ENCODE peak calls at places on chromosomes 13 and 19, in five cellular contexts. B is IMR-90, Q is neuronal stem cell, E is mesenchymal stem cell, P is mesendoderm. X is an unnamed sample.

GRCh38 chr13:26048745-26049144 is 3.1 kb downstream of the SHISA2 start:
- DNase-seq in E (no peak), Q (no peak), P (no peak), B (no peak), X (no peak)

GRCh38 chr19:52638601-52639000 is 446 bp upstream of the ZNF83 start:
- DNase-seq in P (peak; percentile 63), E (no peak), B (peak; percentile 69), Q (no peak), X (peak; percentile 77)

GRCh38 chr13:41428155-41428554 is 29.2 kb upstream of the RGCC start:
- DNase-seq in B (no peak), P (peak; percentile 27), Q (peak; percentile 6), E (no peak), X (no peak)

GRCh38 chr19:17972230-17972629 is 5.3 kb downstream of the KCNN1 start:
- DNase-seq in B (no peak), P (no peak), Q (no peak), E (no peak), X (no peak)

GRCh38 chr13:73981595-73981994 is 152.6 kb downstream of the KLF12 start:
- DNase-seq in Q (no peak), P (peak; percentile 7), B (peak; percentile 51), E (peak; percentile 12), X (no peak)

GRCh38 chr13:41456768-41457588 is at the start of gene RGCC:
- DNase-seq in B (peak; percentile 49), Q (peak; percentile 56), E (peak; percentile 70), P (peak; percentile 72), X (peak; percentile 81)

GRCh38 chr19:48637948-48638830 is 1.0 kb upstream of the DBP start:
- DNase-seq in E (peak; percentile 97), P (peak; percentile 96), Q (peak; percentile 90), B (peak; percentile 96), X (peak; percentile 64)

GRCh38 chr13:42328672-42329071 is 56.7 kb downstream of the AKAP11 start:
- DNase-seq in B (no peak), P (no peak), E (peak; percentile 12), Q (no peak), X (no peak)

GRCh38 chr19:13830761-13831481 is 35.7 kb downstream of the ZSWIM4 start:
- DNase-seq in P (no peak), Q (no peak), E (peak; percentile 89), B (no peak), X (peak; percentile 78)

GRCh38 chr13:43087960-43088580 is 64.7 kb downstream of the DNAJC15 start:
- DNase-seq in Q (no peak), B (peak; percentile 36), P (no peak), E (peak; percentile 53), X (no peak)

GRCh38 chr19:5403968-5404640 is 51.1 kb upstream of the ZNRF4 start:
- DNase-seq in P (peak; percentile 95), B (peak; percentile 81), Q (peak; percentile 95), E (peak; percentile 83), X (peak; percentile 98)

GRCh38 chr19:2735374-2735773 is 4.4 kb downstream of the SLC39A3 start:
- DNase-seq in P (no peak), E (no peak), B (no peak), Q (no peak), X (no peak)

GRCh38 chr19:52086481-52086880 is 9.1 kb downstream of the ZNF841 start:
- DNase-seq in P (no peak), Q (no peak), E (no peak), B (peak; percentile 30), X (no peak)

GRCh38 chr13:72384879-72385278 is 342.6 kb downstream of the MZT1 start:
- DNase-seq in Q (no peak), B (peak; percentile 1), E (peak; percentile 40), P (peak; percentile 5), X (peak; percentile 29)

GRCh38 chr19:38721496-38721895 is 22.8 kb downstream of the CAPN12 start:
- DNase-seq in P (no peak), B (no peak), E (no peak), Q (no peak), X (no peak)

GRCh38 chr19:31330237-31330636 is 19.0 kb downstream of the TSHZ3 start:
- DNase-seq in Q (no peak), E (no peak), B (no peak), P (no peak), X (no peak)

GRCh38 chr19:38004505-38005223 is 97.7 kb downstream of the SIPA1L3 start:
- DNase-seq in Q (peak; percentile 86), P (peak; percentile 98), B (peak; percentile 98), E (peak; percentile 97), X (peak; percentile 71)

GRCh38 chr13:110382229-110382628 is 75.1 kb downstream of the COL4A2 start:
- DNase-seq in Q (no peak), B (peak; percentile 92), E (peak; percentile 89), P (no peak), X (peak; percentile 55)

GRCh38 chr19:2359992-2360875 is at the start of gene TMPRSS9:
- DNase-seq in P (no peak), Q (no peak), B (no peak), E (no peak), X (no peak)

GRCh38 chr13:44147222-44147621 is 226.4 kb upstream of the SERP2 start:
- DNase-seq in B (no peak), Q (no peak), E (no peak), P (no peak), X (no peak)

GRCh38 chr19:30431591-30431990 is 59.4 kb downstream of the ZNF536 start:
- DNase-seq in B (no peak), P (no peak), Q (no peak), E (no peak), X (no peak)

GRCh38 chr19:19062454-19063182 is 1.2 kb upstream of the SLC25A42 start:
- DNase-seq in E (peak; percentile 40), Q (no peak), P (peak; percentile 62), B (peak; percentile 63), X (peak; percentile 26)

GRCh38 chr19:40610396-40611064 is 9.4 kb downstream of the LTBP4 start:
- DNase-seq in Q (no peak), B (no peak), E (no peak), P (no peak), X (no peak)

GRCh38 chr19:743168-743687 is 7.7 kb upstream of the MISP start:
- DNase-seq in Q (no peak), B (no peak), P (peak; percentile 30), E (no peak), X (peak; percentile 76)

GRCh38 chr13:34254366-34254765 is 436.4 kb downstream of the RFC3 start:
- DNase-seq in Q (no peak), P (no peak), E (no peak), B (no peak), X (no peak)

GRCh38 chr19:1591421-1592022 is 1.1 kb downstream of the MBD3 start:
- DNase-seq in Q (no peak), P (peak; percentile 39), B (no peak), E (peak; percentile 32), X (no peak)

GRCh38 chr19:45161715-45162463 is 1.1 kb upstream of the NKPD1 start:
- DNase-seq in E (peak; percentile 55), B (peak; percentile 28), P (peak; percentile 63), Q (no peak), X (no peak)

GRCh38 chr13:78137404-78138142 is 218.9 kb upstream of the EDNRB start:
- DNase-seq in P (peak; percentile 92), B (peak; percentile 72), E (peak; percentile 80), Q (peak; percentile 65), X (peak; percentile 31)

GRCh38 chr19:14616310-14616870 is 33.5 kb downstream of the CLEC17A start:
- DNase-seq in B (no peak), E (no peak), Q (no peak), P (no peak), X (no peak)

GRCh38 chr13:73962284-73962683 is 171.9 kb downstream of the KLF12 start:
- DNase-seq in B (no peak), E (no peak), Q (no peak), P (no peak), X (no peak)

GRCh38 chr13:102799544-102800144 is 725 bp downstream of the BIVM start:
- DNase-seq in P (peak; percentile 25), E (peak; percentile 40), B (peak; percentile 5), Q (peak; percentile 20), X (no peak)

GRCh38 chr19:49119411-49120324 is at the start of gene PPFIA3:
- DNase-seq in Q (peak; percentile 68), E (peak; percentile 80), P (peak; percentile 57), B (peak; percentile 54), X (peak; percentile 61)

GRCh38 chr13:94233401-94233800 is 246.1 kb downstream of the DCT start:
- DNase-seq in Q (no peak), E (peak; percentile 89), P (no peak), B (peak; percentile 96), X (no peak)

GRCh38 chr13:79486433-79487188 is 5.7 kb downstream of the NDFIP2 start:
- DNase-seq in B (no peak), P (no peak), Q (no peak), E (no peak), X (no peak)

GRCh38 chr19:16620584-16620983 is 7.4 kb downstream of the MED26 start:
- DNase-seq in P (no peak), Q (no peak), B (no peak), E (no peak), X (peak; percentile 74)
- H3K79me1 ChIP-seq in P (peaks cover 72% of the 10 kb centered on the region), Q (peaks cover 24% of the 10 kb centered on the region), B (peaks cover 98% of the 10 kb centered on the region), E (peaks cover 3% of the 10 kb centered on the region), X (no peaks in the 10 kb centered on the region)

DNA sequence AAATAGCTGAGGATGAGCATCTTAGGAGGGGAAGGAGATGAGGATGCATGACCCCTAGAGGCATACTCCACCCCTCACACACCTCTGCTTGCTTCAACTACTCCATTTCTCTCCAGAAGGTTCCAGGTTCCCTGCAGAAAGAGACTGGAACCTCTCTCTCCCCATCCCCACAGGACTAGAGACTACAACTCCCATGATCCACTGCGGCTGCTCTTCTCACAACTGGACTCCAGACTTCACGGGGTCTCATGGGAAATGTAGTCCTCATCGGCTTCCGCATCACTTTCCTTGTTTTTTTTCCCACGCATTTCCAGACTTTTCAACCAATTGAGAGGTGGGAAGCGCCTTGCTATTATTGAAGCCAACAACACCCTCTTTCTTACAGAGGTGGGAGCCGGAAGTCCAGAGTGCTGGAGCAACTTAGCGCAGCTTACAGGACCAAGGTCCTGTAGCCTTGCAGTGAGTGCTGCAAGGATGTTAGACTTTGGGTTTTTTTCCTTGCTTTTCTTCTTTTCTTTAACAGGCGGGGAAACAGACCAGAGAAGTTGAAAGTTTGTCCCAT is 13.9 kb upstream of the CACNG6 start:
- DNase-seq in B (peak; percentile 78), E (peak; percentile 88), Q (peak; percentile 92), P (peak; percentile 97), X (peak; percentile 85)
- H3K4me3 ChIP-seq in B (peak overlapping the region; percentile 55), E (peak overlapping the region; percentile 68), Q (no peak overlapping the region), P (peak overlapping the region; percentile 1), X (no peak overlapping the region)

GRCh38 chr19:12202250-12202649 is 39.4 kb downstream of the ZNF136 start:
- DNase-seq in P (peak; percentile 66), E (no peak), Q (no peak), B (no peak), X (peak; percentile 22)

GRCh38 chr19:12205296-12205695 is 42.4 kb downstream of the ZNF136 start:
- DNase-seq in E (no peak), B (no peak), P (no peak), Q (no peak), X (no peak)

GRCh38 chr19:12208221-12208620 is 45.3 kb downstream of the ZNF136 start:
- DNase-seq in E (no peak), P (no peak), Q (no peak), B (no peak), X (no peak)
- H2BK120ac ChIP-seq in E (no peak overlapping the region), P (no peak overlapping the region), Q (no peak overlapping the region), B (no peak overlapping the region), X (no peak overlapping the region)

GRCh38 chr19:16620018-16620417 is 8.0 kb downstream of the MED26 start:
- DNase-seq in P (no peak), Q (no peak), E (no peak), B (no peak), X (no peak)
- H3K79me1 ChIP-seq in P (peaks cover 73% of the 10 kb centered on the region), Q (peaks cover 24% of the 10 kb centered on the region), E (peaks cover 3% of the 10 kb centered on the region), B (peaks cover 97% of the 10 kb centered on the region), X (no peaks in the 10 kb centered on the region)